ENCODE peak calls at places on chromosome 10, in ten cellular contexts. B is neural progenitor cell; C is NB4; S is KBM-7; U is putamen; Z is activated effector memory CD4-positive, alpha-beta T cell treated with Interleukin-2 at 50 U/mL for 16 hours; K is testis; Y is HEK293T; V is NCI-H1105 treated with DMSO at 0.1 percent for 48 hours; N is A172. D is an unnamed sample.
A peak's percentile ranks its signal among the peaks of the same experiment; 100 is the strongest.

GRCh38 chr10:118102116-118102515 is 55.4 kb upstream of the RAB11FIP2 start:
- DNase-seq in B (no peak), C (no peak), S (no peak), U (no peak), Z (no peak), K (no peak), Y (no peak), V (no peak), N (no peak), D (no peak)

GRCh38 chr10:110471566-110472139 is 26.1 kb upstream of the DUSP5 start:
- DNase-seq in B (no peak), C (no peak), S (no peak), U (no peak), Z (no peak), K (no peak), Y (no peak), V (no peak), N (no peak), D (no peak)

GRCh38 chr10:89926736-89927135 is 225.3 kb downstream of the KIF20B start:
- DNase-seq in B (no peak), C (no peak), S (no peak), U (no peak), Z (no peak), K (no peak), Y (no peak), V (no peak), N (no peak), D (no peak)

GRCh38 chr10:106795619-106796018 is 368.9 kb downstream of the SORCS1 start:
- DNase-seq in B (peak; percentile 75), C (peak; percentile 54), S (peak; percentile 41), U (peak; percentile 16), Z (no peak), K (peak; percentile 74), Y (peak; percentile 66), V (no peak), N (peak; percentile 33), D (no peak)

GRCh38 chr10:112875474-112876267 is 74.4 kb upstream of the TCF7L2 start:
- DNase-seq in B (no peak), C (peak; percentile 40), S (no peak), U (no peak), Z (no peak), K (no peak), Y (no peak), V (no peak), N (peak; percentile 66), D (no peak)

GRCh38 chr10:18689498-18689897 is 30.3 kb downstream of the ARL5B start:
- DNase-seq in B (peak; percentile 7), C (peak; percentile 14), S (peak; percentile 38), U (no peak), Z (no peak), K (no peak), Y (peak; percentile 8), V (peak; percentile 18), N (peak; percentile 52), D (no peak)

GRCh38 chr10:88227342-88228018 is 355.6 kb downstream of the RNLS start:
- DNase-seq in B (no peak), C (no peak), S (no peak), U (no peak), Z (no peak), K (peak; percentile 48), Y (no peak), V (no peak), N (peak; percentile 32), D (no peak)

GRCh38 chr10:67114945-67115344 is 189.1 kb downstream of the LRRTM3 start:
- DNase-seq in B (no peak), C (no peak), S (no peak), U (no peak), Z (no peak), K (no peak), Y (no peak), V (no peak), N (no peak), D (no peak)

GRCh38 chr10:78571916-78572315 is 496.9 kb upstream of the ZMIZ1 start:
- DNase-seq in B (no peak), C (no peak), S (no peak), U (no peak), Z (no peak), K (no peak), Y (no peak), V (no peak), N (no peak), D (no peak)

GRCh38 chr10:132520147-132520811 is 17.3 kb upstream of the INPP5A start:
- DNase-seq in B (no peak), C (no peak), S (no peak), U (peak; percentile 79), Z (no peak), K (peak; percentile 66), Y (no peak), V (no peak), N (no peak), D (no peak)

GRCh38 chr10:34467902-34468301 is 347.2 kb downstream of the PARD3 start:
- DNase-seq in B (no peak), C (no peak), S (no peak), U (no peak), Z (no peak), K (no peak), Y (no peak), V (no peak), N (no peak), D (no peak)

GRCh38 chr10:129741978-129742741 is 221.9 kb downstream of the EBF3 start:
- DNase-seq in B (no peak), C (no peak), S (no peak), U (no peak), Z (no peak), K (peak; percentile 3), Y (no peak), V (no peak), N (no peak), D (peak; percentile 8)

GRCh38 chr10:102342958-102343357 is 52.5 kb upstream of the NFKB2 start:
- DNase-seq in B (no peak), C (no peak), S (no peak), U (no peak), Z (no peak), K (no peak), Y (no peak), V (no peak), N (peak; percentile 81), D (no peak)

GRCh38 chr10:94232711-94233383 is 129.9 kb downstream of the NOC3L start:
- DNase-seq in B (no peak), C (no peak), S (no peak), U (no peak), Z (no peak), K (no peak), Y (no peak), V (no peak), N (no peak), D (no peak)

GRCh38 chr10:81179805-81180452 is 642.2 kb downstream of the SH2D4B start:
- DNase-seq in B (peak; percentile 59), C (peak; percentile 54), S (peak; percentile 16), U (peak; percentile 0), Z (no peak), K (peak; percentile 25), Y (peak; percentile 28), V (no peak), N (peak; percentile 50), D (no peak)

GRCh38 chr10:78784454-78785414 is 284.0 kb upstream of the ZMIZ1 start:
- DNase-seq in B (no peak), C (no peak), S (no peak), U (no peak), Z (no peak), K (no peak), Y (no peak), V (no peak), N (no peak), D (no peak)

GRCh38 chr10:92291921-92292860 is 1.2 kb downstream of the MARCHF5 start:
- DNase-seq in B (peak; percentile 56), C (peak; percentile 79), S (peak; percentile 66), U (peak; percentile 38), Z (peak; percentile 18), K (peak; percentile 73), Y (peak; percentile 35), V (no peak), N (peak; percentile 48), D (no peak)

GRCh38 chr10:58892039-58892665 is 284.3 kb upstream of the PHYHIPL start:
- DNase-seq in B (no peak), C (no peak), S (no peak), U (no peak), Z (no peak), K (peak; percentile 19), Y (no peak), V (no peak), N (no peak), D (no peak)

GRCh38 chr10:86363184-86363832 is 3.3 kb downstream of the GRID1 start:
- DNase-seq in B (peak; percentile 88), C (no peak), S (peak; percentile 38), U (no peak), Z (no peak), K (peak; percentile 66), Y (no peak), V (peak; percentile 16), N (no peak), D (no peak)

GRCh38 chr10:92486637-92487036 is 87.3 kb downstream of the IDE start:
- DNase-seq in B (no peak), C (peak; percentile 89), S (peak; percentile 89), U (no peak), Z (no peak), K (no peak), Y (no peak), V (no peak), N (no peak), D (no peak)

GRCh38 chr10:48606530-48607355 is 1.9 kb upstream of the ARHGAP22 start:
- DNase-seq in B (no peak), C (peak; percentile 98), S (peak; percentile 69), U (no peak), Z (no peak), K (peak; percentile 30), Y (no peak), V (no peak), N (peak; percentile 95), D (peak; percentile 7)

GRCh38 chr10:34489973-34490372 is 325.1 kb downstream of the PARD3 start:
- DNase-seq in B (no peak), C (no peak), S (no peak), U (peak; percentile 23), Z (no peak), K (no peak), Y (no peak), V (no peak), N (peak; percentile 67), D (no peak)

GRCh38 chr10:44786451-44786850 is 124.7 kb upstream of the TMEM72 start:
- DNase-seq in B (no peak), C (no peak), S (no peak), U (peak; percentile 39), Z (no peak), K (peak; percentile 62), Y (no peak), V (no peak), N (peak; percentile 15), D (no peak)

GRCh38 chr10:34651381-34651780 is 163.7 kb downstream of the PARD3 start:
- DNase-seq in B (no peak), C (no peak), S (no peak), U (no peak), Z (no peak), K (no peak), Y (no peak), V (no peak), N (no peak), D (no peak)

GRCh38 chr10:103442031-103442461 is 10.1 kb downstream of the CALHM2 start:
- DNase-seq in B (no peak), C (no peak), S (no peak), U (no peak), Z (no peak), K (peak; percentile 76), Y (no peak), V (no peak), N (peak; percentile 90), D (no peak)

GRCh38 chr10:68561804-68562649 is 1.9 kb downstream of the TET1 start:
- DNase-seq in B (peak; percentile 70), C (no peak), S (no peak), U (no peak), Z (no peak), K (peak; percentile 35), Y (peak; percentile 30), V (peak; percentile 56), N (no peak), D (no peak)

GRCh38 chr10:133160813-133161471 is 923 bp downstream of the KNDC1 start:
- DNase-seq in B (peak; percentile 54), C (peak; percentile 29), S (no peak), U (no peak), Z (no peak), K (no peak), Y (no peak), V (peak; percentile 2), N (no peak), D (no peak)

GRCh38 chr10:17201165-17202013 is at the start of gene TRDMT1:
- DNase-seq in B (peak; percentile 98), C (peak; percentile 87), S (peak; percentile 91), U (peak; percentile 86), Z (peak; percentile 70), K (peak; percentile 91), Y (peak; percentile 82), V (peak; percentile 78), N (peak; percentile 88), D (peak; percentile 72)

D was measured in central memory CD8-positive, alpha-beta T cell.